ENCODE peak calls at places on chromosomes 13 and 19, in five cellular contexts. M is activated CD8-positive, alpha-beta memory T cell treated with anti-CD3 and anti-CD28 coated beads for 4 hours; S is BJ; A is neural progenitor cell; J is anterior cingulate cortex. C is an unnamed sample.

GRCh38 chr19:9348253-9348652 is 14.6 kb upstream of the ZNF177 start:
- DNase-seq in M (no peak), S (no peak), A (no peak), J (no peak), C (no peak)

GRCh38 chr19:39430675-39431593 is 4.8 kb downstream of the RPS16 start:
- DNase-seq in M (no peak), S (no peak), A (no peak), J (no peak), C (peak; percentile 95)

GRCh38 chr19:18429717-18430416 is 8.1 kb downstream of the ISYNA1 start:
- DNase-seq in M (no peak), S (no peak), A (no peak), J (no peak), C (no peak)

GRCh38 chr13:52162279-52163101 is 3.1 kb upstream of the NEK3 start:
- DNase-seq in M (no peak), S (no peak), A (peak; percentile 31), J (no peak), C (peak; percentile 80)

GRCh38 chr19:36101550-36102327 is 9.2 kb upstream of the OVOL3 start:
- DNase-seq in M (no peak), S (no peak), A (no peak), J (no peak), C (no peak)

GRCh38 chr13:21668665-21669599 is 1.9 kb upstream of the FGF9 start:
- DNase-seq in M (no peak), S (no peak), A (peak; percentile 60), J (no peak), C (no peak)

GRCh38 chr19:42023121-42023942 is 29.3 kb upstream of the ATP1A3 start:
- DNase-seq in M (no peak), S (no peak), A (peak; percentile 55), J (no peak), C (peak; percentile 15)

GRCh38 chr13:21124853-21125252 is 51.5 kb downstream of the SKA3 start:
- DNase-seq in M (no peak), S (no peak), A (peak; percentile 63), J (peak; percentile 5), C (peak; percentile 60)

GRCh38 chr13:28636078-28636477 is 22.9 kb upstream of the POMP start:
- DNase-seq in M (no peak), S (peak; percentile 72), A (no peak), J (no peak), C (no peak)

GRCh38 chr13:73544175-73544574 is 485.4 kb downstream of the KLF5 start:
- DNase-seq in M (no peak), S (no peak), A (no peak), J (no peak), C (no peak)

GRCh38 chr13:42885325-42885724 is 103.9 kb downstream of the FAM216B start:
- DNase-seq in M (no peak), S (no peak), A (no peak), J (no peak), C (no peak)

GRCh38 chr13:32650705-32651311 is 64.6 kb downstream of the PDS5B start:
- DNase-seq in M (peak; percentile 15), S (no peak), A (peak; percentile 76), J (peak; percentile 43), C (peak; percentile 66)

GRCh38 chr19:49264258-49264657 is 60.7 kb downstream of the SLC6A16 start:
- DNase-seq in M (no peak), S (no peak), A (no peak), J (no peak), C (peak; percentile 13)

GRCh38 chr19:8085606-8086464 is 33.3 kb downstream of the CCL25 start:
- DNase-seq in M (no peak), S (no peak), A (peak; percentile 44), J (no peak), C (peak; percentile 13)

GRCh38 chr13:39051157-39051556 is 12.9 kb downstream of the NHLRC3 start:
- DNase-seq in M (no peak), S (no peak), A (peak; percentile 65), J (no peak), C (peak; percentile 33)

GRCh38 chr13:27461940-27462584 is 11.7 kb upstream of the MTIF3 start:
- DNase-seq in M (no peak), S (no peak), A (no peak), J (no peak), C (no peak)

GRCh38 chr19:45752639-45753038 is 16.4 kb downstream of the SIX5 start:
- DNase-seq in M (no peak), S (no peak), A (no peak), J (no peak), C (peak; percentile 41)

GRCh38 chr19:14686411-14686810 is 3.4 kb upstream of the ZNF333 start:
- DNase-seq in M (no peak), S (no peak), A (peak; percentile 8), J (no peak), C (peak; percentile 31)

GRCh38 chr19:41699231-41699967 is 9.0 kb upstream of the CEACAM5 start:
- DNase-seq in M (no peak), S (no peak), A (no peak), J (no peak), C (no peak)

GRCh38 chr13:87712012-87712411 is 40.8 kb downstream of the SLITRK5 start:
- DNase-seq in M (no peak), S (no peak), A (peak; percentile 3), J (no peak), C (no peak)

GRCh38 chr19:50500060-50500752 is 10.8 kb downstream of the JOSD2 start:
- DNase-seq in M (no peak), S (no peak), A (peak; percentile 69), J (peak; percentile 49), C (no peak)

C was measured in RPMI7951.